ENCODE peak calls at places on chromosomes 7 and 10, in five cellular contexts. W is kidney, L is cardiac fibroblast, Q is choroid plexus epithelial cell, V is GM20000. S is an unnamed sample.

GRCh38 chr10:54441286-54441685 is 359.7 kb downstream of the PCDH15 start:
- DNase-seq in W (no peak), L (no peak), Q (peak; percentile 0), V (no peak), S (no peak)

GRCh38 chr7:22193361-22194016 is 163.5 kb downstream of the RAPGEF5 start:
- DNase-seq in W (peak; percentile 70), L (peak; percentile 26), Q (peak; percentile 50), V (no peak), S (no peak)

GRCh38 chr10:128274938-128275337 is 148.7 kb upstream of the MKI67 start:
- DNase-seq in W (peak; percentile 78), L (peak; percentile 46), Q (no peak), V (no peak), S (no peak)

GRCh38 chr10:132100556-132101349 is 35.0 kb downstream of the JAKMIP3 start:
- DNase-seq in W (peak; percentile 51), L (no peak), Q (no peak), V (no peak), S (no peak)

GRCh38 chr10:113331971-113332370 is 220.9 kb upstream of the HABP2 start:
- DNase-seq in W (no peak), L (no peak), Q (no peak), V (no peak), S (no peak)

GRCh38 chr7:137852108-137852507 is 5.3 kb upstream of the DGKI start:
- DNase-seq in W (no peak), L (no peak), Q (no peak), V (no peak), S (no peak)

GRCh38 chr10:21498977-21499376 is 26.5 kb downstream of the SKIDA1 start:
- DNase-seq in W (no peak), L (no peak), Q (no peak), V (no peak), S (no peak)

GRCh38 chr7:133957860-133958259 is 169.3 kb upstream of the LRGUK start:
- DNase-seq in W (no peak), L (no peak), Q (no peak), V (no peak), S (no peak)

GRCh38 chr7:27462575-27463270 is 200.0 kb downstream of the HIBADH start:
- DNase-seq in W (peak; percentile 81), L (peak; percentile 55), Q (peak; percentile 42), V (no peak), S (no peak)

GRCh38 chr7:96949766-96950165 is 55.6 kb upstream of the DLX6 start:
- DNase-seq in W (no peak), L (no peak), Q (no peak), V (no peak), S (no peak)

GRCh38 chr7:151452141-151452571 is 12.2 kb upstream of the CRYGN start:
- DNase-seq in W (no peak), L (no peak), Q (no peak), V (no peak), S (peak; percentile 21)

GRCh38 chr10:1109795-1110673 is 53.8 kb downstream of the WDR37 start:
- DNase-seq in W (no peak), L (peak; percentile 82), Q (peak; percentile 94), V (peak; percentile 81), S (peak; percentile 83)

DNA sequence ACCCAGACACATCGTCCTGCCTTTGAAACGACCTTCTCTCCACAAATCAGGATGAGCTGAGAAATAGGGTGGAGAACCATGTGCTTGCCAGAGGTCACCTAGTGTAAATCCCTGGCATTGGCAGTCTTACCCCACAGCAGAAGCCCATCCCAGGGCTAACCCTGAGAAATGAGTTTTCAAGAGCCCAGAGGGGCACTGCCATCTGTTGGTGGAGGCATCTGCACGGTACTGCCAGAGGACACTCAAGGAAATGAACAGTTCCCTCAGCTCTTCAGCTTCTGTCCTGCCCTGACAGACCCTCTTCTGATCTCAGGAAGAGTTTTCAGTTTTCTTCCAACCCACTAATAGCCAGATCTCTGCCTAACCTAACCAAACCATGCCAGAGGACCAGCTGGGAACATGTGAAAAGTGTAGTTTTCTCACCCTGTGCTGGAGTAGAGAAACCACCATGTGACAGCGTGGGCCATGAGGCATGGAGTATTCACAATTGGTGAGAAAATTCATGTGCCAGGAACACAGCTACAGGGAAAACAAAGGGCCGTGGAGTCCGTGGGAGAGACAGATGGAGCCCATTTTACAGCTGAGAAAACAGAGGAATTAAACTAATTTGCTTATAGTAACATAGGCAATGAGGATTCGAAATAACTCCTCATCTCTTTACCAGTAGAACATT is 37.7 kb upstream of the ITPRID1 start:
- DNase-seq in W (no peak), L (no peak), Q (no peak), V (no peak), S (no peak)
- TF ChIP-seq CTCF in W (no peak), L (no peak), Q (no peak), V (no peak), S (no peak)

GRCh38 chr10:115417585-115418265 is 324.6 kb downstream of the ATRNL1 start:
- DNase-seq in W (peak; percentile 29), L (peak; percentile 58), Q (peak; percentile 82), V (peak; percentile 56), S (peak; percentile 64)
- TF ChIP-seq CTCF in W (peak; percentile 19), L (peak; percentile 36), Q (peak; percentile 96), V (peak; percentile 41), S (peak; percentile 76)

DNA sequence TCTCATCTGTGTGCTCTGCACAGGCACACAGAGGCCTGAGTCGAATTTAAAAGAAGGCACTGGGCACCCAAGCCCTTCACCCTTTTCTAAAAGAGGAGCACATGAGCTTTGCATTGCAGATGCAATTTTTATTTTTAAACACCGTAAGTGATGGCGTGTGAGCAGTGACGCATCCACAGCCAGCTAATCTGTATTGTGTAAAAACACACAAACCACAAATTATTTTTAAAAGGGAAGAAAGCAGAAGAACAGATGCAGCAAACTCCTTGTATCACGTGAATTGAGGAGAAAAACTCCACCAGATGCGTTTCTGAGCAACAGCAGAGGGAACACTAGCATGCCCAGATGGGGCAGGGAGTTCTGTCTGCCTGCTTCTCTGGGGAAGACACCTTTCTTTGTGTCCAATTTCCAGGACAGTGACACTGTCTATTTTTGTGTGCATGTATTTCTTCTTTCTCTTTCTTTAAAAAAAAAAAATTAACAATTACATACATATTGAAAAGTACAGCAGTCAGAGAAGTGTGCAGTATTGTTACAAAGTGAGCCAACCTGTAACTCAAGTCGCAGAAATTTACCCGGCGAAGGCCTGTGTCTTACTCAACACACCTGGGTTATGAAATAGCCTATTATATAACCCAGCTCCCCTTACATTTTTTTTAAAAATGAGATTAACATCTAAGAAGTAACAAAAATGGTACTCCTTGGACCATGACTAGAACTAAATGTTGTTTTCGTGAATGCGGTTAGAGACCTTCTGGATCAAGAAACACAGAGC is 39.2 kb downstream of the EEPD1 start:
- DNase-seq in W (no peak), L (peak; percentile 34), Q (peak; percentile 79), V (no peak), S (no peak)
- TF ChIP-seq CTCF in W (no peak), L (no peak), Q (no peak), V (no peak), S (no peak)

GRCh38 chr10:71032887-71033286 is 144.5 kb upstream of the PCBD1 start:
- DNase-seq in W (no peak), L (no peak), Q (no peak), V (no peak), S (no peak)

GRCh38 chr10:71028066-71028465 is 139.7 kb upstream of the PCBD1 start:
- DNase-seq in W (no peak), L (no peak), Q (no peak), V (no peak), S (no peak)

GRCh38 chr10:71033396-71033980 is 145.1 kb upstream of the PCBD1 start:
- DNase-seq in W (no peak), L (no peak), Q (no peak), V (no peak), S (no peak)

GRCh38 chr10:71029411-71029881 is 141.1 kb upstream of the PCBD1 start:
- DNase-seq in W (no peak), L (no peak), Q (no peak), V (no peak), S (no peak)

DNA sequence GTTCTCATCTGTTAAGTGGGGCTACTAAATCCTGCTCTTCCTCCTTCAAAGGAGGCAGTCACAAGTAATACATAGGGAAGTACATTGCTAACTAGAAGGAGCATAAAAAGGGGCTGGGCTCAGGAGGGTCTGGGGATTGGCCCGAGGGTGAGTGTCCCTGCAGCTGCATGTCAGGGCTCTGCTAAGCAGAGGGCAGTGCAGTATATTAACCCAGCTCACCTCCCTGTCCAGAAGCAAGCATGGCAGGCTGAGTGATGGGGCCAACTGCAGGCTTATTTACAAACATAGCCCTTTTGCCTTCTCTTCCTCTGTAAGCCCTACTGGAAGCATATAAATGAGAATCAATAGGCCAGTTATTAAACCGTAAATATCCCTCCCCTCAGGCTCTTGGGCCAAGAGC is 143.2 kb upstream of the PCBD1 start:
- DNase-seq in W (no peak), L (no peak), Q (no peak), V (no peak), S (no peak)
- TF ChIP-seq CTCF in W (no peak), L (no peak), Q (no peak), V (no peak), S (no peak)

GRCh38 chr10:78756604-78757442 is 311.9 kb upstream of the ZMIZ1 start:
- DNase-seq in W (peak; percentile 92), L (peak; percentile 97), Q (peak; percentile 96), V (no peak), S (no peak)
- TF ChIP-seq CTCF in W (no peak), L (no peak), Q (no peak), V (no peak), S (no peak)

GRCh38 chr10:25682203-25682950 is 251.7 kb upstream of the MYO3A start:
- DNase-seq in W (no peak), L (peak; percentile 90), Q (peak; percentile 83), V (no peak), S (peak; percentile 26)

GRCh38 chr10:25678666-25679065 is 255.4 kb upstream of the MYO3A start:
- DNase-seq in W (no peak), L (peak; percentile 57), Q (peak; percentile 44), V (no peak), S (no peak)

GRCh38 chr10:25678220-25678619 is 255.8 kb upstream of the MYO3A start:
- DNase-seq in W (no peak), L (no peak), Q (no peak), V (no peak), S (no peak)

GRCh38 chr10:25683291-25683690 is 250.7 kb upstream of the MYO3A start:
- DNase-seq in W (no peak), L (peak; percentile 54), Q (peak; percentile 23), V (no peak), S (no peak)
- TF ChIP-seq CTCF in W (no peak), L (no peak), Q (no peak), V (no peak), S (no peak)

GRCh38 chr7:4470246-4470645 is 211.8 kb upstream of the FOXK1 start:
- DNase-seq in W (no peak), L (no peak), Q (no peak), V (no peak), S (peak; percentile 28)

GRCh38 chr7:4468320-4469102 is 213.6 kb upstream of the FOXK1 start:
- DNase-seq in W (no peak), L (no peak), Q (no peak), V (no peak), S (no peak)

DNA sequence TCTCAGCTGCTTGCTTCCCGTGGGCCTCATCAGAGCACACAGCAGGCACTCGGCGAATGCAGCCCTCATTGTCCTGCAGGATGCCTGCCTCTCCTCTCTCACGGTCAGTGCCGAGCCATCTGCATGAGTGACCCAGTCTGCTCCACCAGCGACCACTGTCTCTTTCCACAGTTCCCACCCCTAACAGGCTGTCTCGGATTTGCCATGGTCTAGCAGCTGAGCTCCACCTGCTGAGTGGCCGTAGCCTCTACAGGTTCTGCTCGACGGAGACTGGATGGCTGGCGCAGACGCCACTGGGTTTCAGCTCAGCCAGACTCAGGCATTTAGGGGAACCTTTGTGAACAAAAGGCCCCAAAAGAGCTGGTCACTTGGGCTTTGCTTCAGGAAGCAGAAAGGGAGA is 209.4 kb upstream of the FOXK1 start:
- DNase-seq in W (no peak), L (no peak), Q (no peak), V (no peak), S (peak; percentile 17)
- TF ChIP-seq CTCF in W (no peak), L (no peak), Q (no peak), V (no peak), S (peak; percentile 7)